ENCODE peak calls at places on chromosomes 5 and 9, in five cellular contexts. One of them, this sample, is unnamed.

GRCh38 chr5:68423154-68423811 is 207.7 kb downstream of the PIK3R1 start:
- DNase-seq in lower lobe of right lung: no peak
- DNase-seq in cardiac muscle cell: no peak
- DNase-seq in cardiac fibroblast: no peak
- DNase-seq in right lobe of liver: no peak
- DNase-seq in this sample: no peak

GRCh38 chr5:52989781-52990530 is 804 bp downstream of the ITGA2 start:
- DNase-seq in lower lobe of right lung: peak; percentile 50
- DNase-seq in cardiac muscle cell: peak; percentile 46
- DNase-seq in cardiac fibroblast: peak; percentile 64
- DNase-seq in right lobe of liver: peak; percentile 55
- DNase-seq in this sample: no peak

GRCh38 chr5:78417026-78417425 is 56.6 kb downstream of the SCAMP1 start:
- DNase-seq in lower lobe of right lung: no peak
- DNase-seq in cardiac muscle cell: no peak
- DNase-seq in cardiac fibroblast: peak; percentile 62
- DNase-seq in right lobe of liver: no peak
- DNase-seq in this sample: no peak

GRCh38 chr9:127769985-127770904 is 8.2 kb downstream of the SH2D3C start:
- DNase-seq in lower lobe of right lung: no peak
- DNase-seq in cardiac muscle cell: no peak
- DNase-seq in cardiac fibroblast: no peak
- DNase-seq in right lobe of liver: peak; percentile 57
- DNase-seq in this sample: no peak

GRCh38 chr9:96646081-96646991 is 8.8 kb downstream of the PRXL2C start:
- DNase-seq in lower lobe of right lung: no peak
- DNase-seq in cardiac muscle cell: no peak
- DNase-seq in cardiac fibroblast: peak; percentile 67
- DNase-seq in right lobe of liver: no peak
- DNase-seq in this sample: peak; percentile 92

GRCh38 chr9:95585824-95586223 is 69.1 kb upstream of the PTCH1 start:
- DNase-seq in lower lobe of right lung: no peak
- DNase-seq in cardiac muscle cell: no peak
- DNase-seq in cardiac fibroblast: no peak
- DNase-seq in right lobe of liver: no peak
- DNase-seq in this sample: no peak

GRCh38 chr5:94017579-94017978 is 276.2 kb upstream of the POU5F2 start:
- DNase-seq in lower lobe of right lung: no peak
- DNase-seq in cardiac muscle cell: no peak
- DNase-seq in cardiac fibroblast: peak; percentile 67
- DNase-seq in right lobe of liver: no peak
- DNase-seq in this sample: no peak

GRCh38 chr5:60248900-60249299 is 355.4 kb upstream of the PDE4D start:
- DNase-seq in lower lobe of right lung: no peak
- DNase-seq in cardiac muscle cell: no peak
- DNase-seq in cardiac fibroblast: no peak
- DNase-seq in right lobe of liver: no peak
- DNase-seq in this sample: no peak

GRCh38 chr5:1883925-1884637 is 1.4 kb upstream of the IRX4 start:
- DNase-seq in lower lobe of right lung: peak; percentile 27
- DNase-seq in cardiac muscle cell: no peak
- DNase-seq in cardiac fibroblast: no peak
- DNase-seq in right lobe of liver: peak; percentile 33
- DNase-seq in this sample: no peak
- H3K4me3 ChIP-seq in lower lobe of right lung: no peak overlapping the region
- H3K4me3 ChIP-seq in cardiac muscle cell: peak overlapping the region; percentile 92
- H3K4me3 ChIP-seq in cardiac fibroblast: no peak overlapping the region
- H3K4me3 ChIP-seq in right lobe of liver: no peak overlapping the region
- H3K4me3 ChIP-seq in this sample: no peak overlapping the region

GRCh38 chr5:157258450-157258849 is 7.5 kb upstream of the CYFIP2 start:
- DNase-seq in lower lobe of right lung: no peak
- DNase-seq in cardiac muscle cell: no peak
- DNase-seq in cardiac fibroblast: no peak
- DNase-seq in right lobe of liver: no peak
- DNase-seq in this sample: no peak

GRCh38 chr5:157247267-157247666 is 18.7 kb upstream of the CYFIP2 start:
- DNase-seq in lower lobe of right lung: no peak
- DNase-seq in cardiac muscle cell: no peak
- DNase-seq in cardiac fibroblast: no peak
- DNase-seq in right lobe of liver: no peak
- DNase-seq in this sample: no peak

GRCh38 chr5:157253547-157253946 is 12.4 kb upstream of the CYFIP2 start:
- DNase-seq in lower lobe of right lung: no peak
- DNase-seq in cardiac muscle cell: peak; percentile 69
- DNase-seq in cardiac fibroblast: peak; percentile 61
- DNase-seq in right lobe of liver: no peak
- DNase-seq in this sample: peak; percentile 21

GRCh38 chr5:157248771-157249475 is 17.0 kb upstream of the CYFIP2 start:
- DNase-seq in lower lobe of right lung: no peak
- DNase-seq in cardiac muscle cell: no peak
- DNase-seq in cardiac fibroblast: no peak
- DNase-seq in right lobe of liver: no peak
- DNase-seq in this sample: no peak

DNA sequence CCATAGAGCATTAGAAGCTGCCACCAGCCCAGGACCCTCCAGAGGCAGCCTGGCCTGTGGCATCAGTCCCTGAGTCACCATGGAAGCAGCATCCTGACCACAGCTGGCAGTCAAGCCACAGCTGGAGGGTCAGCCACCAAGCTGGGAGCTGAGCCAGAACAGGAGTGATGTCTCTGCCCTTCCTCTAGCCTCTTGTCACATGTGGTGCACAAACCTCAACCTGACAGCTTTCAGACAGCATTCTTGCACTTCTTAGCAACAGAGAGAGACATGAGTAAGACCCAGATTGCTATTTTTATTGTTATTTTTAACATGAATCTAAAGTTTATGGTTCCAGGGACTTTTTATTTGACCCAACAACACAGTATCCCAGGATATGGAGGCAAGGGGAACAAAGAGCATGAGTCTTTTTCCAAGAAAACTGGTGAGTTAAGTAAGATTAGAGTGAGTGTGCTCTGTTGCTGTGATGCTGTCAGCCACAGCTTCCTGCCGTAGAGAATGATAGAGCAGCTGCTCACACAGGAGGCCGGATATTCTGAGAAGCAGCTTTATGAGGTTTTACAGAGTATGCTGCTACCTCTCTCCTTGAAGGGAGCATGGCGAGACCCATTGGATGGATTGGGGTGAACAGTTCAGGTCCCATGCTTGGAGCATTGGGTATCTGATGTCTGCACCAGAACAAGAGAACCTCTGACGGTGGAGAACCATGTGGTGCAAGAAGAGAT is 13.0 kb upstream of the CYFIP2 start:
- DNase-seq in lower lobe of right lung: no peak
- DNase-seq in cardiac muscle cell: no peak
- DNase-seq in cardiac fibroblast: peak; percentile 35
- DNase-seq in right lobe of liver: no peak
- DNase-seq in this sample: peak; percentile 10
- TF ChIP-seq CTCF in lower lobe of right lung: no peak
- TF ChIP-seq CTCF in cardiac muscle cell: no peak
- TF ChIP-seq CTCF in cardiac fibroblast: no peak
- TF ChIP-seq CTCF in right lobe of liver: no peak
- TF ChIP-seq CTCF in this sample: no peak

GRCh38 chr5:172106511-172107356 is 81.3 kb downstream of the STK10 start:
- DNase-seq in lower lobe of right lung: peak; percentile 63
- DNase-seq in cardiac muscle cell: peak; percentile 60
- DNase-seq in cardiac fibroblast: peak; percentile 48
- DNase-seq in right lobe of liver: no peak
- DNase-seq in this sample: no peak

GRCh38 chr5:172104801-172105701 is 83.0 kb downstream of the STK10 start:
- DNase-seq in lower lobe of right lung: peak; percentile 24
- DNase-seq in cardiac muscle cell: no peak
- DNase-seq in cardiac fibroblast: peak; percentile 18
- DNase-seq in right lobe of liver: no peak
- DNase-seq in this sample: no peak

GRCh38 chr5:172105811-172106210 is 82.2 kb downstream of the STK10 start:
- DNase-seq in lower lobe of right lung: peak; percentile 35
- DNase-seq in cardiac muscle cell: no peak
- DNase-seq in cardiac fibroblast: no peak
- DNase-seq in right lobe of liver: no peak
- DNase-seq in this sample: no peak

GRCh38 chr5:172109749-172110148 is 78.3 kb downstream of the STK10 start:
- DNase-seq in lower lobe of right lung: peak; percentile 14
- DNase-seq in cardiac muscle cell: no peak
- DNase-seq in cardiac fibroblast: no peak
- DNase-seq in right lobe of liver: no peak
- DNase-seq in this sample: no peak

DNA sequence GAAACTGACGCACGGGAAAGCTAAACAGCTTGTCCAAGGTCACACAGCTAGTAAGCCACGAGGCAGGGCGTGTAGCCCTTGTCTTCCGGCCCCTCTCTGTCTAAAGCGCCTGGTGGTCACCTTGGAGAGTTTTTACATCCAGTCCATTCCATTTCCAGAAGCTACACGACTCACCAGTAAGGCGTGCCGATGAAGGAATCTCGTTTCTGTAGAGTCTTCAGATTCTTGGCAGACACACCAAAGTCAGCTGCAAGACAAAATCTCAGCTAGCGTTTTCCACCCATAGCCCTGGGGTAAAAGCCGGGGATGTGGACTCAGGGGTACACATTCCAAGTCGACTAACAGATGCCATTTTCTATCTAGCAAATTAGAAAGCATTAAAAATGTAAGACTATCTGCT is 80.4 kb downstream of the STK10 start:
- DNase-seq in lower lobe of right lung: peak; percentile 28
- DNase-seq in cardiac muscle cell: no peak
- DNase-seq in cardiac fibroblast: peak; percentile 79
- DNase-seq in right lobe of liver: no peak
- DNase-seq in this sample: peak; percentile 72
- H3K4me3 ChIP-seq in lower lobe of right lung: no peak overlapping the region
- H3K4me3 ChIP-seq in cardiac muscle cell: no peak overlapping the region
- H3K4me3 ChIP-seq in cardiac fibroblast: peak overlapping the region; percentile 5
- H3K4me3 ChIP-seq in right lobe of liver: no peak overlapping the region
- H3K4me3 ChIP-seq in this sample: no peak overlapping the region

DNA sequence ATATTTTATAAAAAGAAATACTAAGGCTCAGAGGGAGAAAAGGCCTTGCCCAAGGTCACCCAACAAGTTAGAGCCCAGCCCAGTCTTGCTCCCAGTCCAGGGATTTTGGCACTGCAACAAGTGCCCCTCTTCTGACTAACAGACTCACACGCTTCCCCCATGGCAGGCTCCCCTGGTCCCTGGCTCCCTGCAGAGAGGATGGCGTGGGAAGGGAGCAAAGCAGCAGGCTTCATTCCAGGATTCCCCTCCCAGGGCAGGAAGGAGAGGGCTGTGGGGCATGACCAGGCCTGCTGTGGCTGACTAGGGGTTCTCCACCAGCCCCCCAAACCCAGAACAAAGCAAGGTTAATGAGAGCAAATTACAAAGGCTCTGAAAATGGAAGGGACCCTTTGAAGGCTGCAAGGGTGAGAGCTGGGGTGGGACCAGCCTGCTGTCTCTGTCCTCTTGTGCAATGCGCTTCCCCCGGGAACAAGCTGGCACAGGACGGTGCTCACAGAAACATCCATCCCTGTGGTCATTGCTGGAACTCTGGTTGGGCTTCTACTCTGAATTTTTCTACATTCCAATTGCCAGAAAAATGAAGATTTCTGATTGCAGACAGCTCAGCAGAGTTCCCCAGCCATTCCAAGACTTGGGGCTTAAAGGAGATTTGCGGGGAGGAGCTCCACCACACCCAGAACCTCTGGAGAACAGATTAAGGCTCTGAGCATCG is 37.1 kb upstream of the FAT2 start:
- DNase-seq in lower lobe of right lung: no peak
- DNase-seq in cardiac muscle cell: no peak
- DNase-seq in cardiac fibroblast: peak; percentile 11
- DNase-seq in right lobe of liver: no peak
- DNase-seq in this sample: peak; percentile 25
- TF ChIP-seq CTCF in lower lobe of right lung: no peak
- TF ChIP-seq CTCF in cardiac muscle cell: no peak
- TF ChIP-seq CTCF in cardiac fibroblast: no peak
- TF ChIP-seq CTCF in right lobe of liver: no peak
- TF ChIP-seq CTCF in this sample: no peak

GRCh38 chr9:81621111-81621510 is 68.2 kb downstream of the TLE1 start:
- DNase-seq in lower lobe of right lung: no peak
- DNase-seq in cardiac muscle cell: no peak
- DNase-seq in cardiac fibroblast: no peak
- DNase-seq in right lobe of liver: no peak
- DNase-seq in this sample: no peak
- H3K4me3 ChIP-seq in lower lobe of right lung: no peak overlapping the region
- H3K4me3 ChIP-seq in cardiac muscle cell: no peak overlapping the region
- H3K4me3 ChIP-seq in cardiac fibroblast: no peak overlapping the region
- H3K4me3 ChIP-seq in right lobe of liver: no peak overlapping the region
- H3K4me3 ChIP-seq in this sample: no peak overlapping the region

DNA sequence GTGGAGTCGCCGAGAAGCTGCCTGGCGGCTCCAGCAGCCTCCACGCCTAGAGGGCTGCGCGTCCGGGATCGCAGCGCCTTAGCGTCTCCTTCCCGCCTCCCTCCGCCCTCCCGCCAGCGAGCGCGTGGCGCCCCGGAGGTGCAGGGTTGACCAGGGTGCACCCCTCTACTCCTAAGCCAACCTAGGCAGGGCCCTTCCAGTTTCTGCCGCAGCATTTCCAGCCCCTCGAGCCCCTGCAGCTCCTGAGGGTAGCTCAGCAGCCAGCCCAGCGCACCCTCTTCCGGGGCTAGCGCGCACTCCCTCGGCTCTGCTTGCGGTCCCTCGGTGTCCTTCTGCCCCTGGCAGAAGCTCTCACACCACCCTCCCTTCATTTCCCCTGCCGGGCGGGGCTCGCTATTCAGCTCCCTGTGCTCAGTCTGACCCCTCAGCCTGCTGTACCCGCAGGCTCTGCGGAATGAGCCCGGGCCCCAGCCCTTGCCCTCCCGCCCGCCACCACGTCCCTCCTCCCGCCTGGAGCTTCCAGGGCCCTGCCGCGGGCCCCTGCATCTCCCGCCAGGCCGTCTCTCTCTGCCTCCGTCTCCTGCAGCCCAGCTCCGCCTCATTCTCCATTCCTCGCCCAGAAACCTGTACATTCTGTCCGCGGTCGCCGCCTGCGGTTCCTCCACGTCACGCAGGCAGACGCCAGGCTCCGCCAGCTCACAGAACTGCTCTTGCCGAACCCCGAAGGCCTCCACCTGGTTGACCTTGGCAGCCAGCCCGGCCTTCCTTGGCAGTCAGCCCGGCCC is 61.8 kb downstream of the SPATA31C2 start:
- DNase-seq in lower lobe of right lung: peak; percentile 90
- DNase-seq in cardiac muscle cell: peak; percentile 71
- DNase-seq in cardiac fibroblast: peak; percentile 83
- DNase-seq in right lobe of liver: peak; percentile 93
- DNase-seq in this sample: no peak
- TF ChIP-seq CTCF in lower lobe of right lung: no peak
- TF ChIP-seq CTCF in cardiac muscle cell: peak; percentile 31
- TF ChIP-seq CTCF in cardiac fibroblast: peak; percentile 1
- TF ChIP-seq CTCF in right lobe of liver: no peak
- TF ChIP-seq CTCF in this sample: peak; percentile 38

GRCh38 chr5:79694183-79694582 is 4.5 kb downstream of the CMYA5 start:
- DNase-seq in lower lobe of right lung: no peak
- DNase-seq in cardiac muscle cell: no peak
- DNase-seq in cardiac fibroblast: no peak
- DNase-seq in right lobe of liver: no peak
- DNase-seq in this sample: no peak
- H3K4me3 ChIP-seq in lower lobe of right lung: no peak overlapping the region
- H3K4me3 ChIP-seq in cardiac muscle cell: peak overlapping the region; percentile 5
- H3K4me3 ChIP-seq in cardiac fibroblast: no peak overlapping the region
- H3K4me3 ChIP-seq in right lobe of liver: no peak overlapping the region
- H3K4me3 ChIP-seq in this sample: no peak overlapping the region

This sample was measured in AG09309.